ENCODE peak calls at places on chromosome 21, in five cellular contexts. A is IMR-90, X is A549, Z is WTC11, I is HepG2. L is an unnamed sample.

GRCh38 chr21:31521515-31521914 is 138.0 kb upstream of the SOD1 start:
- DNase-seq in Z (no peak), A (no peak), I (no peak), X (no peak), L (no peak)

GRCh38 chr21:17454315-17455027 is 58.4 kb upstream of the CXADR start:
- DNase-seq in A (peak), X (peak), I (peak), Z (peak), L (peak)

GRCh38 chr21:32347887-32348450 is 44.8 kb downstream of the URB1 start:
- DNase-seq in A (no peak), Z (no peak), I (no peak), X (no peak), L (no peak)

GRCh38 chr21:46639489-46640386 is 4.3 kb downstream of the PRMT2 start:
- DNase-seq in X (peak), A (peak), I (peak), Z (no peak), L (no peak)

GRCh38 chr21:32307706-32308105 is 9.1 kb downstream of the MRAP start:
- DNase-seq in A (peak), X (no peak), I (peak), Z (no peak), L (no peak)

GRCh38 chr21:42571391-42572150 is 57.9 kb downstream of the SLC37A1 start:
- DNase-seq in I (no peak), A (no peak), X (no peak), Z (peak), L (no peak)

GRCh38 chr21:34580181-34580700 is 34.7 kb downstream of the RCAN1 start:
- DNase-seq in A (no peak), X (no peak), I (no peak), Z (no peak), L (no peak)

GRCh38 chr21:32140212-32141008 is 138.4 kb downstream of the MIS18A start:
- DNase-seq in A (no peak), Z (no peak), I (no peak), X (no peak), L (no peak)

GRCh38 chr21:16587671-16588379 is 858.0 kb downstream of the USP25 start:
- DNase-seq in X (no peak), Z (no peak), A (peak), I (no peak), L (no peak)

GRCh38 chr21:38669186-38669585 is 136.5 kb upstream of the ETS2 start:
- DNase-seq in X (peak), I (peak), Z (no peak), A (peak), L (peak)

GRCh38 chr21:35927262-35927661 is 133.1 kb downstream of the SETD4 start:
- DNase-seq in I (no peak), Z (no peak), A (no peak), X (no peak), L (no peak)

GRCh38 chr21:32403201-32403701 is 9.3 kb upstream of the EVA1C start:
- DNase-seq in Z (peak), X (peak), I (peak), A (peak), L (peak)

GRCh38 chr21:15138475-15138874 is 73.7 kb upstream of the NRIP1 start:
- DNase-seq in X (no peak), I (no peak), A (no peak), Z (no peak), L (no peak)
- TF ChIP-seq USF2 in X (no peak), I (no peak), A (no peak), Z (no peak), L (no peak)

DNA sequence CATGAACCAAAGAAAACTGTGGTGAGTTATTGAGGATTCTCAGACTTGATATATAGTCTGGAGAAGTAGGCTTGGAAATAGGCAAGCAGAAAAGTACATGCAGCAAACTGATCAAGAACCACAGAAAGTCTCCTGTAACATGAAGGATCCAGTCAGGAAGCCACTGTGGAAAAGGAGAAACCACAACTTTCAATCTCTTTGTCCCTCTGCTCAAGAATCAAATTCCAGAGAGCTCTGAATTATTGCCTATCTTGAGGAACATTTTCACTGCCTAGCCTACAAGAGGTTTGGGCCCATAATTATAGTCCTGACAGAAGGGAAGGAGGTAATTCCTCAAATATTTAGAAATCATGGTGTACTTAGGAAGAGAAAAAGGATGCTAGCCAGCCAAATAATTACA is 43.0 kb upstream of the ADAMTS1 start:
- DNase-seq in X (no peak), A (no peak), I (no peak), Z (no peak), L (no peak)
- TF ChIP-seq USF2 in X (no peak), A (no peak), I (no peak), Z (no peak), L (no peak)

GRCh38 chr21:26912466-26912865 is 54.4 kb downstream of the ADAMTS5 start:
- DNase-seq in A (no peak), Z (no peak), X (no peak), I (no peak), L (no peak)

GRCh38 chr21:26920055-26920454 is 46.8 kb downstream of the ADAMTS5 start:
- DNase-seq in I (no peak), A (peak), Z (no peak), X (no peak), L (no peak)

GRCh38 chr21:26918318-26919065 is 48.4 kb downstream of the ADAMTS5 start:
- DNase-seq in A (peak), Z (no peak), X (no peak), I (no peak), L (no peak)

GRCh38 chr21:26916799-26917198 is 50.1 kb downstream of the ADAMTS5 start:
- DNase-seq in X (no peak), I (no peak), A (no peak), Z (no peak), L (no peak)
- TF ChIP-seq USF2 in X (no peak), I (no peak), A (no peak), Z (no peak), L (no peak)

GRCh38 chr21:45031231-45032191 is 42.9 kb upstream of the ADARB1 start:
- DNase-seq in X (no peak), I (no peak), Z (no peak), A (no peak), L (no peak)

GRCh38 chr21:45030637-45031218 is 43.7 kb upstream of the ADARB1 start:
- DNase-seq in Z (no peak), I (no peak), A (no peak), X (no peak), L (no peak)

GRCh38 chr21:45032977-45033705 is 41.2 kb upstream of the ADARB1 start:
- DNase-seq in X (no peak), A (no peak), Z (no peak), I (no peak), L (no peak)

GRCh38 chr21:45033791-45034555 is 40.4 kb upstream of the ADARB1 start:
- DNase-seq in A (peak), Z (no peak), I (no peak), X (no peak), L (no peak)

GRCh38 chr21:45032332-45032731 is 42.0 kb upstream of the ADARB1 start:
- DNase-seq in A (no peak), I (no peak), Z (no peak), X (no peak), L (no peak)
- TF ChIP-seq USF2 in A (no peak), I (no peak), Z (no peak), X (no peak), L (no peak)

L was measured in K562.